ENCODE peak calls at places on chromosomes 5 and 9, in six cellular contexts. H is OCI-LY7, M is fibroblast of lung, G is astrocyte, F is GM12878, P is neural progenitor cell. A is an unnamed sample. For H3K79me2 and H4K20me1, the result is how much of the 10 kb centered on the place peaks cover.

GRCh38 chr9:127574089-127574921 is 37.8 kb upstream of the STXBP1 start:
- DNase-seq in G (no peak), M (peak), P (no peak), H (no peak), F (no peak), A (peak)

GRCh38 chr9:128296340-128297220 is 20.5 kb downstream of the SWI5 start:
- DNase-seq in H (no peak), M (no peak), F (no peak), G (no peak), P (no peak), A (peak)

GRCh38 chr9:27523141-27523540 is 949 bp upstream of the IFNK start:
- DNase-seq in M (no peak), F (no peak), P (no peak), H (no peak), G (no peak), A (no peak)

GRCh38 chr9:21672762-21673161 is 129.7 kb upstream of the MTAP start:
- DNase-seq in F (no peak), M (peak), P (no peak), G (peak), H (no peak), A (no peak)

GRCh38 chr5:56433039-56433438 is 199.9 kb upstream of the ANKRD55 start:
- DNase-seq in H (no peak), M (no peak), P (no peak), G (no peak), F (no peak), A (no peak)

GRCh38 chr9:76902395-76902794 is 3.5 kb downstream of the PRUNE2 start:
- DNase-seq in M (no peak), H (no peak), F (no peak), P (no peak), G (no peak), A (no peak)

GRCh38 chr5:119840175-119840574 is 210.8 kb downstream of the FAM170A start:
- DNase-seq in M (no peak), G (no peak), H (no peak), P (no peak), F (no peak), A (no peak)

GRCh38 chr9:129415031-129415953 is 205.6 kb downstream of the C9orf50 start:
- DNase-seq in P (no peak), M (no peak), F (no peak), H (no peak), G (no peak), A (peak)

GRCh38 chr5:132764051-132764450 is 13.0 kb downstream of the SEPTIN8 start:
- DNase-seq in H (no peak), M (no peak), G (no peak), P (no peak), F (no peak), A (no peak)

GRCh38 chr9:34502471-34503335 is 20.1 kb downstream of the ENHO start:
- DNase-seq in F (no peak), M (no peak), H (no peak), P (no peak), G (no peak), A (no peak)

GRCh38 chr9:135392511-135392910 is 87.1 kb upstream of the PPP1R26 start:
- DNase-seq in G (no peak), F (no peak), M (no peak), H (no peak), P (peak), A (no peak)

GRCh38 chr5:87503004-87503403 is 90.3 kb upstream of the CCNH start:
- DNase-seq in M (no peak), P (no peak), G (no peak), F (no peak), H (no peak), A (no peak)

GRCh38 chr5:91079037-91079436 is 304.1 kb downstream of the ARRDC3 start:
- DNase-seq in F (peak), M (peak), P (no peak), G (no peak), H (no peak), A (no peak)

GRCh38 chr5:84361572-84361971 is 23.1 kb downstream of the EDIL3 start:
- DNase-seq in H (no peak), F (no peak), G (no peak), M (peak), P (no peak), A (no peak)
- H3K79me2 ChIP-seq in H (under half), F (under half), G (half or more), M (under half), P (under half), A (under half)

GRCh38 chr5:112738180-112738560 is 485 bp downstream of the APC start:
- DNase-seq in G (no peak), M (peak), F (no peak), H (peak), P (peak), A (no peak)
- H2AFZ ChIP-seq in G (peak), M (peak), F (peak), H (peak), P (no peak), A (peak)

DNA sequence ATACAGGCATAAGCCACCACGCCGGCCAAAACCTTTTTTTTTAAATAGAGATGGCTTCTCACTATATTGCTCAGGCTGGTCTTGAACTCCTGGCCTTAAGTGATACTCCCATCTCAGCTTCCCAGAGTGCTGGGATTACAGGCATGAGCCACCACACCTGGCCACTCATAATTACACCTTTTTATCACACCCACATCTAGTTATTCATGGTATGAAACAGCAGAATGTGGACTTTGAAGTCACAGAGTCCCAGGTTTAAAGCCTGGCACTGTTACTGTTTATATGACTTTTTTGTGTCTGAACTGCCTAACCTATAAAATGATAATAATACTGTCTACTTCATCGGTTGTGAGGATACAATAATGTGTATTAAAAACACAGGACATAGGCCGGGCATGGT is 23.1 kb downstream of the ZNF346 start:
- DNase-seq in F (no peak), G (no peak), H (no peak), M (no peak), P (no peak), A (no peak)
- H4K20me1 ChIP-seq in F (under half), G (under half), H (under half), M (under half), P (under half), A (under half)

GRCh38 chr5:122948319-122948718 is 88.2 kb downstream of the PPIC start:
- DNase-seq in G (no peak), H (no peak), M (no peak), P (no peak), F (no peak), A (no peak)
- H3K79me2 ChIP-seq in G (under half), H (under half), M (under half), P (under half), F (under half), A (under half)

GRCh38 chr5:27706832-27707231 is 668.4 kb upstream of the CDH9 start:
- DNase-seq in P (no peak), F (no peak), H (no peak), G (peak), M (peak), A (no peak)
- H2AFZ ChIP-seq in P (no peak), F (no peak), H (no peak), G (no peak), M (no peak), A (no peak)

GRCh38 chr5:68230285-68230684 is 14.7 kb downstream of the PIK3R1 start:
- DNase-seq in G (no peak), P (no peak), M (no peak), H (no peak), F (no peak), A (no peak)

GRCh38 chr5:68231414-68232076 is 16.0 kb downstream of the PIK3R1 start:
- DNase-seq in G (no peak), M (no peak), H (no peak), F (no peak), P (no peak), A (no peak)

GRCh38 chr5:68229416-68229815 is 13.9 kb downstream of the PIK3R1 start:
- DNase-seq in P (no peak), M (no peak), F (no peak), G (no peak), H (no peak), A (no peak)

GRCh38 chr5:68232272-68232671 is 16.7 kb downstream of the PIK3R1 start:
- DNase-seq in G (no peak), P (peak), M (no peak), F (no peak), H (no peak), A (no peak)

DNA sequence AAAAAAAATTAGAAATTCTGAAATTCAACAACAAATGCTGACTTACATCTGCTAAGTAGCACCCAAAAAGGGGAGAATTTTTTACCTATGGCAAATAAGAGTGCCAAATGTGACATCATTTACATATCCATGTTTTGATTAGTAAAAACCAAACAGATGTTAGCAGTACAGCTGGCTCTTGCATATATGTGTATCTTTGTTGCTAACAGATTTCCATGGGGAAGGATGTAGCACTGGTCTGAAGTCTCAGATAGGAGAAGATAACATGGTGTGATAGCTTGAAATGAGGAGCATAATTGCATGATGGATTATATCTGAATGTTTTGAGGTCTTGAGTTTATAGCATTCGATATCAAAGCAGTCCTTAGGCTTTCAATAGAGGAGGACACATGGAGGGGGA is 17.5 kb downstream of the PIK3R1 start:
- DNase-seq in H (no peak), M (no peak), G (no peak), P (no peak), F (no peak), A (no peak)
- H4K20me1 ChIP-seq in H (under half), M (under half), G (under half), P (under half), F (under half), A (half or more)

GRCh38 chr9:71878327-71879274 is 32.4 kb downstream of the ABHD17B start:
- DNase-seq in G (no peak), H (no peak), F (no peak), M (no peak), P (no peak), A (no peak)
- H3K79me2 ChIP-seq in G (half or more), H (half or more), F (under half), M (under half), P (half or more), A (half or more)

GRCh38 chr5:142684508-142685031 is 1.3 kb downstream of the FGF1 start:
- DNase-seq in H (no peak), P (peak), G (peak), F (no peak), M (peak), A (no peak)

GRCh38 chr5:142686968-142687367 is 1.1 kb upstream of the FGF1 start:
- DNase-seq in G (no peak), P (no peak), H (no peak), M (no peak), F (no peak), A (no peak)

GRCh38 chr5:142683885-142684505 is 1.9 kb downstream of the FGF1 start:
- DNase-seq in P (no peak), M (no peak), F (no peak), H (no peak), G (no peak), A (no peak)

GRCh38 chr5:142686210-142686734 is 382 bp upstream of the FGF1 start:
- DNase-seq in G (peak), H (no peak), M (peak), P (peak), F (no peak), A (no peak)

DNA sequence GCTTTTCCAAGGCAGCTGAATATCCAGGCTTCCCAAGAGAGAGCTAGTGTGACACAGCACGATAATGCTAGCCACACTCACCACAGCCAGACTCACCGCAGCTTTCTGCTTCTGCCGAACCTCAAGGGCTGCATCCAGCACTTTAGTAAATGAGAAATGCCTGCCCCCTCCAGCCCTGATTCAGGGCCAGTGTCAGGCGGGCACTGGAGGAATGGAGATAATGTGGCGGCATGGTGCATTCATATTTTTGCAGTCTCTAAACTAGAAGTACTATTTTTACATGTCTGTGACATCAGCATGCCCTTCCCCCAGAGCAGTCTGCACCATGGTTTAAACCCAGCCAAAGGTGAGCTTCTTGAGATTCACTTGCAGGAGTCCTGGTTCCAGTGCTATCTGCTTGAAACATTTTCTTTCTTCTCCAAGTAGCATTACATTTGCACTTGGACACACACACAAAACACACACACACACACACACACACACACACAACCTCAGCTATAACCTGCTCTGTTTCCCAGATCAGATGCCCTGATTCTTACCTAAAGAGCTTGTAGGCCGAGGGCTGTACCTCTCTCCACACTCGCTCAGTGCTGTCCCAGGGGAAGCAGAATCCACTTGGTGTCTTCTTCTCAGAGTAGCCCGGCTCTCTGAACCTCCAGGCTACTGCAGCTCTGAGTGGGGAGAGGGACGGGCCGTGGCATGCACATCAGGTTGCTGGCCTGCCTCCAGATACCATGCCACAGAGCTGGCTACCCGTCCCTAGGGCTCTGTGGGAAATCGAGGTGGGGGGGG is at the start of gene FGF1:
- DNase-seq in H (no peak), F (no peak), M (peak), G (peak), P (no peak), A (no peak)
- H2AFZ ChIP-seq in H (no peak), F (no peak), M (no peak), G (peak), P (peak), A (no peak)